ENCODE peak calls at places on chromosome 18, in nine cellular contexts. X is cardiac fibroblast, I is astrocyte of the spinal cord, V is PC-3, O is psoas muscle, Q is heart left ventricle, F is fibroblast of pulmonary artery, C is AG10803, T is dorsolateral prefrontal cortex. E is an unnamed sample.

GRCh38 chr18:35178260-35178659 is 62.6 kb upstream of the ZNF397 start:
- DNase-seq in T (no peak), F (peak), V (peak), C (peak), X (peak), Q (no peak), I (peak), O (peak), E (peak)

GRCh38 chr18:13302611-13303267 is 84.2 kb downstream of the LDLRAD4 start:
- DNase-seq in Q (no peak), V (no peak), T (no peak), C (no peak), F (no peak), I (no peak), O (no peak), X (no peak), E (no peak)

GRCh38 chr18:37955201-37955600 is 389.6 kb upstream of the CELF4 start:
- DNase-seq in Q (no peak), I (no peak), F (no peak), O (no peak), X (no peak), T (no peak), C (no peak), V (no peak), E (no peak)

GRCh38 chr18:60910534-60910933 is 422.7 kb upstream of the CDH20 start:
- DNase-seq in V (no peak), F (peak), C (peak), T (no peak), X (peak), Q (no peak), I (peak), O (no peak), E (peak)

GRCh38 chr18:48832961-48833700 is 117.6 kb downstream of the SMAD7 start:
- DNase-seq in Q (peak), X (peak), O (no peak), I (peak), F (peak), V (peak), T (peak), C (peak), E (peak)

GRCh38 chr18:34707670-34708069 is 2.4 kb upstream of the DTNA start:
- DNase-seq in O (no peak), I (peak), V (peak), F (peak), X (peak), T (no peak), C (peak), Q (peak), E (peak)

GRCh38 chr18:28013064-28013463 is 163.9 kb downstream of the CDH2 start:
- DNase-seq in V (peak), I (no peak), T (no peak), C (peak), Q (no peak), O (no peak), F (peak), X (peak), E (peak)

GRCh38 chr18:3248670-3249359 is 1.2 kb downstream of the MYL12A start:
- DNase-seq in O (no peak), I (peak), T (no peak), X (peak), V (peak), C (peak), F (peak), Q (peak), E (peak)

GRCh38 chr18:24631238-24632025 is 171.0 kb downstream of the HRH4 start:
- DNase-seq in T (no peak), V (no peak), Q (peak), C (no peak), X (no peak), F (no peak), I (no peak), O (no peak), E (no peak)

GRCh38 chr18:60978338-60978737 is 354.9 kb upstream of the CDH20 start:
- DNase-seq in V (peak), O (no peak), I (peak), T (no peak), C (peak), Q (no peak), F (peak), X (peak), E (peak)

GRCh38 chr18:59649575-59649974 is 47.6 kb downstream of the CCBE1 start:
- DNase-seq in V (no peak), I (no peak), Q (no peak), F (no peak), T (no peak), O (no peak), X (no peak), C (no peak), E (no peak)

GRCh38 chr18:50805732-50806131 is 14.1 kb downstream of the MRO start:
- DNase-seq in F (peak), V (no peak), I (no peak), O (no peak), T (no peak), Q (no peak), C (no peak), X (no peak), E (no peak)

GRCh38 chr18:49206717-49207116 is 253.7 kb downstream of the DYM start:
- DNase-seq in T (no peak), Q (no peak), C (peak), O (no peak), I (peak), X (peak), F (peak), V (no peak), E (peak)

GRCh38 chr18:66682855-66683322 is 79.0 kb upstream of the CDH19 start:
- DNase-seq in V (no peak), F (peak), X (peak), I (peak), T (peak), C (no peak), Q (no peak), O (no peak), E (no peak)

GRCh38 chr18:59950215-59950944 is 50.6 kb downstream of the PMAIP1 start:
- DNase-seq in F (no peak), I (peak), O (no peak), Q (no peak), X (peak), C (peak), V (peak), T (no peak), E (peak)

GRCh38 chr18:37566479-37567060 is 972 bp upstream of the CELF4 start:
- DNase-seq in I (no peak), V (no peak), Q (no peak), X (no peak), C (no peak), T (no peak), F (no peak), O (no peak), E (no peak)

GRCh38 chr18:39622431-39622830 is 2056.8 kb upstream of the CELF4 start:
- DNase-seq in V (no peak), C (no peak), Q (no peak), I (no peak), F (peak), T (no peak), O (no peak), X (peak), E (peak)

GRCh38 chr18:26159353-26159752 is 25.7 kb downstream of the PSMA8 start:
- DNase-seq in T (no peak), O (no peak), Q (no peak), F (peak), X (peak), I (no peak), V (peak), C (no peak), E (peak)

GRCh38 chr18:40366521-40366920 is 1588.5 kb upstream of the PIK3C3 start:
- DNase-seq in F (no peak), T (no peak), V (no peak), Q (no peak), O (no peak), C (no peak), X (no peak), I (no peak), E (no peak)

GRCh38 chr18:56795381-56795780 is 144.2 kb downstream of the WDR7 start:
- DNase-seq in X (peak), O (no peak), Q (no peak), C (peak), V (peak), F (peak), T (no peak), I (peak), E (no peak)

GRCh38 chr18:159037-159652 is 788 bp downstream of the USP14 start:
- DNase-seq in Q (no peak), X (peak), I (no peak), V (peak), T (no peak), C (peak), F (peak), O (no peak), E (peak)

GRCh38 chr18:56712761-56713160 is 61.6 kb downstream of the WDR7 start:
- DNase-seq in X (no peak), O (no peak), I (no peak), F (no peak), Q (no peak), C (no peak), V (no peak), T (no peak), E (no peak)

GRCh38 chr18:50061876-50062517 is 132.9 kb downstream of the MYO5B start:
- DNase-seq in I (no peak), X (peak), Q (peak), V (no peak), C (no peak), O (peak), T (no peak), F (peak), E (no peak)

GRCh38 chr18:11411021-11411420 is 198.4 kb upstream of the SLC35G4 start:
- DNase-seq in X (no peak), O (no peak), Q (no peak), C (peak), F (no peak), V (no peak), T (no peak), I (no peak), E (peak)

GRCh38 chr18:60372598-60372997 is at the start of gene MC4R:
- DNase-seq in F (peak), C (peak), X (peak), O (no peak), I (peak), T (peak), V (peak), Q (peak), E (peak)

GRCh38 chr18:37334494-37335125 is 231.0 kb downstream of the CELF4 start:
- DNase-seq in Q (no peak), C (peak), V (no peak), F (peak), O (no peak), I (peak), X (peak), T (no peak), E (peak)

GRCh38 chr18:45353530-45353929 is 261.7 kb upstream of the SLC14A2 start:
- DNase-seq in I (no peak), C (peak), V (peak), X (no peak), O (no peak), Q (no peak), T (no peak), F (no peak), E (no peak)

GRCh38 chr18:57052759-57053158 is 94.1 kb upstream of the BOD1L2 start:
- DNase-seq in O (no peak), I (no peak), F (no peak), V (no peak), T (no peak), X (no peak), Q (no peak), C (no peak), E (no peak)

GRCh38 chr18:2536493-2536892 is 34.8 kb downstream of the METTL4 start:
- DNase-seq in F (peak), V (peak), X (peak), O (no peak), I (peak), C (peak), T (no peak), Q (no peak), E (peak)

GRCh38 chr18:79851489-79851888 is 53.8 kb downstream of the KCNG2 start:
- DNase-seq in C (no peak), I (no peak), V (no peak), T (peak), O (no peak), F (no peak), Q (no peak), X (no peak), E (no peak)

GRCh38 chr18:78542204-78542603 is 437.4 kb upstream of the SALL3 start:
- DNase-seq in V (no peak), F (no peak), C (no peak), T (peak), Q (peak), O (no peak), I (no peak), X (peak), E (no peak)

GRCh38 chr18:50947899-50948298 is 19.9 kb upstream of the ELAC1 start:
- DNase-seq in C (no peak), X (peak), I (peak), O (no peak), Q (no peak), V (peak), F (peak), T (no peak), E (peak)

GRCh38 chr18:75462178-75462832 is 34.8 kb upstream of the SMIM21 start:
- DNase-seq in I (no peak), X (no peak), Q (no peak), T (no peak), V (no peak), C (no peak), F (no peak), O (no peak), E (no peak)

GRCh38 chr18:76672627-76673026 is 149.7 kb upstream of the ZNF236 start:
- DNase-seq in X (peak), I (peak), Q (no peak), T (no peak), C (peak), O (no peak), V (no peak), F (peak), E (peak)

GRCh38 chr18:23136326-23137092 is 1.2 kb downstream of the CABLES1 start:
- DNase-seq in C (no peak), O (peak), V (peak), X (peak), T (no peak), Q (peak), I (peak), F (peak), E (no peak)

GRCh38 chr18:23134780-23135678 is at the start of gene CABLES1:
- DNase-seq in O (peak), T (peak), Q (peak), C (peak), F (peak), I (peak), V (peak), X (peak), E (peak)

GRCh38 chr18:23131693-23132319 is 3.5 kb upstream of the CABLES1 start:
- DNase-seq in V (peak), I (peak), C (peak), Q (peak), T (no peak), O (no peak), F (peak), X (peak), E (peak)

GRCh38 chr18:23135679-23136325 is 517 bp downstream of the CABLES1 start:
- DNase-seq in Q (peak), T (no peak), C (no peak), O (peak), X (peak), V (peak), I (no peak), F (peak), E (no peak)

GRCh38 chr18:23133860-23134779 is 1.2 kb upstream of the CABLES1 start:
- DNase-seq in I (no peak), V (peak), X (no peak), O (no peak), T (no peak), C (no peak), Q (no peak), F (no peak), E (no peak)
- H3K4me3 ChIP-seq in I (peak), V (peak), X (no peak), O (no peak), T (peak), C (peak), Q (no peak), F (peak), E (peak)

GRCh38 chr18:9738266-9738969 is 30.3 kb downstream of the RAB31 start:
- DNase-seq in X (no peak), F (no peak), I (no peak), T (no peak), O (no peak), C (no peak), Q (no peak), V (no peak), E (no peak)

GRCh38 chr18:9741461-9741820 is 33.3 kb downstream of the RAB31 start:
- DNase-seq in I (no peak), T (no peak), Q (no peak), V (no peak), X (no peak), O (no peak), F (no peak), C (no peak), E (no peak)

GRCh38 chr18:9740076-9740475 is 32.0 kb downstream of the RAB31 start:
- DNase-seq in O (no peak), T (no peak), F (no peak), X (no peak), C (no peak), I (no peak), V (peak), Q (no peak), E (no peak)

GRCh38 chr18:9737814-9738160 is 29.7 kb downstream of the RAB31 start:
- DNase-seq in V (peak), F (no peak), X (no peak), C (no peak), I (peak), T (peak), O (no peak), Q (no peak), E (no peak)

DNA sequence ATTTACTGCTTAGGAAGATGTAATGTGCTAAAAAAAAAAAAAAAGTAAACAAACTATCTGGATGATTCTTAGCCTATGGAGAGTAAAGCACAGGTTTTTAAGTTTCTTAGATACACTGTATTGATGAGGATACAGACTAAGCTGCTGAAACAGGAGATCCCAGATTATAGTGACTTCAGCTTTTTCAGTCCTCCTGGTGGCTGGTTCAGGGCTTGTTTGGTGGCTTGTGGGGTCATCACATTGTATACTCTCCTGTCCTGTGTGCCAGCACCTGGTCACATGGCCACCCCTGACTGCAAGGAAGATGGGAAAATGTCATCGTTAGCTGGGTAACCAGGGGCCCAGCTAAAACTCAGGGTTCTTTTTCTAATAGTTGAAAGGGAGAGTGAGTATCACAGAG is 31.4 kb downstream of the RAB31 start:
- DNase-seq in F (no peak), T (no peak), X (no peak), V (no peak), I (no peak), C (no peak), Q (no peak), O (no peak), E (no peak)
- TF ChIP-seq CTCF in F (no peak), T (no peak), X (no peak), V (no peak), I (peak), C (peak), Q (no peak), O (no peak), E (no peak)

GRCh38 chr18:63480892-63481291 is 4.1 kb downstream of the SERPINB5 start:
- DNase-seq in X (no peak), I (no peak), C (no peak), Q (no peak), O (no peak), T (no peak), F (no peak), V (no peak), E (no peak)
- H3K4me3 ChIP-seq in X (no peak), I (no peak), C (no peak), Q (no peak), O (no peak), T (no peak), F (no peak), V (peak), E (no peak)

GRCh38 chr18:23194150-23194968 is 59.1 kb downstream of the CABLES1 start:
- DNase-seq in I (peak), V (no peak), O (no peak), F (peak), T (no peak), Q (no peak), C (peak), X (peak), E (peak)

GRCh38 chr18:23191232-23191631 is 55.9 kb downstream of the CABLES1 start:
- DNase-seq in C (no peak), T (no peak), F (no peak), X (no peak), I (no peak), O (no peak), Q (no peak), V (no peak), E (no peak)

GRCh38 chr18:23194969-23195957 is 60.0 kb downstream of the CABLES1 start:
- DNase-seq in X (no peak), V (no peak), O (no peak), I (no peak), F (no peak), Q (no peak), T (no peak), C (peak), E (peak)

GRCh38 chr18:23191952-23192662 is 56.8 kb downstream of the CABLES1 start:
- DNase-seq in X (peak), T (peak), V (peak), C (peak), Q (peak), O (peak), I (peak), F (peak), E (peak)

DNA sequence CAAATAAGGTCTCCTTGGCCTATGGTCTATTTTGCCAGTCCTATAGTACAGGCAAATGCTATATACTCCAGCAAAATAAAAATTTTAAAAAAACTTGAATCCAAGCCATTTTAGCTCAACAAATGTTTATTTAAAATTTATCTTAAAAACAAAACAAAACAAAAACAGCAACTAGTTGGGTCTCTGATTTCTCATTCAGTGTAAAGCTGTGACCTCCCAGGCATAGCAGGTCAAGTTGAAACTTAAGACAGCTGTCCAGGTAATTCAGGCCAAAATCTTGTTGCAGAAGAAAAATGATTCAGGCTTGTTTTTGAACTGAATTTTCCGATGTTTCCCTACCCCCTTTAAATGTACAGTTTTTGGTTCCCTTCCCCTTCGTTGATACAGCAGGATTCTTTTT is 58.4 kb downstream of the CABLES1 start:
- DNase-seq in Q (no peak), F (no peak), C (no peak), I (no peak), O (no peak), V (no peak), X (no peak), T (no peak), E (no peak)
- TF ChIP-seq CTCF in Q (no peak), F (no peak), C (no peak), I (no peak), O (no peak), V (no peak), X (no peak), T (no peak), E (no peak)